ENCODE peak calls at places on chromosomes 16 and 17, in five cellular contexts. O is lower lobe of right lung, M is astrocyte, R is neural progenitor cell, P is HCT116. Y is an unnamed sample.
A peak's percentile ranks its signal among the peaks of the same experiment; 100 is the strongest.

GRCh38 chr17:81549031-81549557 is 3.1 kb downstream of the FAAP100 start:
- DNase-seq in O (no peak), M (no peak), R (no peak), P (no peak), Y (no peak)

GRCh38 chr17:21200590-21201301 is 13.2 kb downstream of the TMEM11 start:
- DNase-seq in O (no peak), M (no peak), R (no peak), P (no peak), Y (no peak)

GRCh38 chr16:88924834-88925539 is 52.0 kb downstream of the CBFA2T3 start:
- DNase-seq in O (no peak), M (peak; percentile 62), R (peak; percentile 61), P (peak; percentile 72), Y (no peak)

GRCh38 chr16:529012-529575 is 1.6 kb downstream of the CAPN15 start:
- DNase-seq in O (no peak), M (no peak), R (no peak), P (no peak), Y (peak; percentile 65)

GRCh38 chr17:512926-513325 is 160.3 kb upstream of the RPH3AL start:
- DNase-seq in O (no peak), M (no peak), R (no peak), P (no peak), Y (no peak)

GRCh38 chr17:7548585-7549400 is at the start of gene TNFSF12:
- DNase-seq in O (peak; percentile 84), M (no peak), R (peak; percentile 61), P (no peak), Y (peak; percentile 75)

GRCh38 chr16:82991435-82991834 is 364.7 kb downstream of the CDH13 start:
- DNase-seq in O (no peak), M (no peak), R (no peak), P (no peak), Y (peak; percentile 65)

GRCh38 chr17:27938864-27939263 is 45.7 kb upstream of the LYRM9 start:
- DNase-seq in O (no peak), M (no peak), R (no peak), P (no peak), Y (no peak)

GRCh38 chr17:61168506-61168905 is 231.1 kb upstream of the TBX2 start:
- DNase-seq in O (no peak), M (peak; percentile 54), R (no peak), P (no peak), Y (no peak)

GRCh38 chr16:69112285-69113129 is 7.1 kb downstream of the HAS3 start:
- DNase-seq in O (peak; percentile 75), M (no peak), R (peak; percentile 84), P (no peak), Y (no peak)

GRCh38 chr17:78650093-78650715 is 73.0 kb upstream of the DNAH17 start:
- DNase-seq in O (no peak), M (no peak), R (no peak), P (no peak), Y (no peak)

GRCh38 chr17:1399366-1399678 is 700 bp downstream of the YWHAE start:
- DNase-seq in O (peak; percentile 70), M (no peak), R (no peak), P (no peak), Y (no peak)

GRCh38 chr16:53925011-53925410 is 221.1 kb downstream of the FTO start:
- DNase-seq in O (no peak), M (no peak), R (no peak), P (no peak), Y (no peak)

GRCh38 chr17:28395968-28396367 is 10.0 kb downstream of the SLC46A1 start:
- DNase-seq in O (no peak), M (no peak), R (no peak), P (no peak), Y (no peak)

GRCh38 chr17:59783221-59784016 is 76.0 kb downstream of the VMP1 start:
- DNase-seq in O (no peak), M (peak; percentile 83), R (no peak), P (peak; percentile 80), Y (no peak)

GRCh38 chr17:65312718-65313382 is 175.7 kb downstream of the RGS9 start:
- DNase-seq in O (no peak), M (no peak), R (no peak), P (no peak), Y (no peak)

GRCh38 chr16:2288701-2289100 is 20.8 kb upstream of the RNPS1 start:
- DNase-seq in O (no peak), M (no peak), R (no peak), P (no peak), Y (no peak)

GRCh38 chr17:31469959-31470358 is 78.5 kb downstream of the RAB11FIP4 start:
- DNase-seq in O (no peak), M (no peak), R (peak; percentile 35), P (no peak), Y (no peak)

GRCh38 chr17:44589316-44590071 is 32.2 kb downstream of the FZD2 start:
- DNase-seq in O (no peak), M (peak; percentile 66), R (no peak), P (no peak), Y (no peak)

GRCh38 chr16:4803479-4804243 is 1.2 kb upstream of the ROGDI start:
- DNase-seq in O (no peak), M (no peak), R (no peak), P (no peak), Y (no peak)

GRCh38 chr17:67784364-67785121 is 40.8 kb upstream of the BPTF start:
- DNase-seq in O (no peak), M (no peak), R (no peak), P (no peak), Y (no peak)

GRCh38 chr17:78379134-78379497 is 667 bp downstream of the PGS1 start:
- DNase-seq in O (no peak), M (peak; percentile 80), R (no peak), P (no peak), Y (no peak)

GRCh38 chr16:52090080-52090479 is 456.9 kb downstream of the TOX3 start:
- DNase-seq in O (no peak), M (peak; percentile 42), R (no peak), P (no peak), Y (no peak)

GRCh38 chr17:55154101-55154500 is 110.7 kb upstream of the HLF start:
- DNase-seq in O (no peak), M (no peak), R (no peak), P (no peak), Y (no peak)

GRCh38 chr17:45294506-45294905 is 22.3 kb downstream of the MAP3K14 start:
- DNase-seq in O (no peak), M (peak; percentile 93), R (no peak), P (no peak), Y (no peak)

GRCh38 chr17:10649031-10649430 is 8.1 kb downstream of the MYH3 start:
- DNase-seq in O (no peak), M (peak; percentile 49), R (no peak), P (no peak), Y (no peak)

GRCh38 chr17:40130352-40131042 is 8.7 kb downstream of the MSL1 start:
- DNase-seq in O (peak; percentile 59), M (no peak), R (no peak), P (no peak), Y (peak; percentile 25)

GRCh38 chr16:10637337-10638037 is 57.1 kb upstream of the EMP2 start:
- DNase-seq in O (no peak), M (no peak), R (no peak), P (no peak), Y (no peak)

GRCh38 chr17:79984877-79985276 is 50.8 kb downstream of the TBC1D16 start:
- DNase-seq in O (peak; percentile 8), M (no peak), R (no peak), P (no peak), Y (peak; percentile 33)

GRCh38 chr16:54934536-54935410 is 4.1 kb downstream of the IRX5 start:
- DNase-seq in O (peak; percentile 63), M (peak; percentile 46), R (peak; percentile 86), P (no peak), Y (no peak)
- TF ChIP-seq CTCF in O (no peak), M (no peak), R (peak; percentile 71), P (no peak), Y (no peak)

GRCh38 chr16:84840687-84841627 is 21.2 kb downstream of the CRISPLD2 start:
- DNase-seq in O (peak; percentile 33), M (no peak), R (no peak), P (no peak), Y (no peak)

GRCh38 chr16:84839054-84839453 is 19.3 kb downstream of the CRISPLD2 start:
- DNase-seq in O (peak; percentile 34), M (peak; percentile 78), R (no peak), P (peak; percentile 43), Y (no peak)

GRCh38 chr16:84841787-84842300 is 22.1 kb downstream of the CRISPLD2 start:
- DNase-seq in O (peak; percentile 83), M (no peak), R (peak; percentile 41), P (peak; percentile 71), Y (peak; percentile 88)

GRCh38 chr16:84838383-84838948 is 18.7 kb downstream of the CRISPLD2 start:
- DNase-seq in O (peak; percentile 35), M (peak; percentile 24), R (no peak), P (no peak), Y (no peak)

DNA sequence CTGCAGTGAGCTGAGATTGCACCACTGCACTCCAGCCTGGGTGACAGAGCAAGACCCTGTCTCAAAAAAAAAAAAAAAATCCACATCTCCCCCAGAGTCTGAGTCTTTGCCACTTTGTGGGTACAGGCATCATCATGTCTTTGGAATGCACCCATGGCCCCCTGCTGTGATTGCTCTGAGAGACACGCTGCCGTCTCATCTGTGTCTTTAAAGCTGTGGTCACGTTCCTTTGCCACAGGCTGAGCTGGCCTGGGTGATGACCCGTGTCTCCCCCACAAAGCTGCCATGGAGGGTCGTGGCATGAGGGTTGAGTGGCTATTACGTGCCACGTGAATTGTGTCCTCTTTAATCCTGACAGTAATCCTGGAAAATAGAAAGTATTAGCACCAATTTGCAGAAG is 20.2 kb downstream of the CRISPLD2 start:
- DNase-seq in O (no peak), M (peak; percentile 76), R (peak; percentile 51), P (peak; percentile 37), Y (no peak)
- H3K4me3 ChIP-seq in O (no peak overlapping the region), M (no peak overlapping the region), R (no peak overlapping the region), P (no peak overlapping the region), Y (no peak overlapping the region)

GRCh38 chr17:57326348-57326747 is 70.0 kb downstream of the MSI2 start:
- DNase-seq in O (no peak), M (no peak), R (no peak), P (no peak), Y (no peak)

GRCh38 chr17:57329380-57330214 is 73.3 kb downstream of the MSI2 start:
- DNase-seq in O (no peak), M (no peak), R (no peak), P (no peak), Y (no peak)

GRCh38 chr17:57326764-57327163 is 70.4 kb downstream of the MSI2 start:
- DNase-seq in O (no peak), M (no peak), R (no peak), P (no peak), Y (no peak)

GRCh38 chr17:57328109-57328882 is 72.0 kb downstream of the MSI2 start:
- DNase-seq in O (no peak), M (no peak), R (no peak), P (no peak), Y (no peak)

GRCh38 chr17:57327176-57327970 is 71.0 kb downstream of the MSI2 start:
- DNase-seq in O (no peak), M (no peak), R (no peak), P (no peak), Y (no peak)
- H3K36me3 ChIP-seq in O (no peaks in the 10 kb centered on the region), M (no peaks in the 10 kb centered on the region), R (no peaks in the 10 kb centered on the region), P (no peaks in the 10 kb centered on the region), Y (no peaks in the 10 kb centered on the region)

DNA sequence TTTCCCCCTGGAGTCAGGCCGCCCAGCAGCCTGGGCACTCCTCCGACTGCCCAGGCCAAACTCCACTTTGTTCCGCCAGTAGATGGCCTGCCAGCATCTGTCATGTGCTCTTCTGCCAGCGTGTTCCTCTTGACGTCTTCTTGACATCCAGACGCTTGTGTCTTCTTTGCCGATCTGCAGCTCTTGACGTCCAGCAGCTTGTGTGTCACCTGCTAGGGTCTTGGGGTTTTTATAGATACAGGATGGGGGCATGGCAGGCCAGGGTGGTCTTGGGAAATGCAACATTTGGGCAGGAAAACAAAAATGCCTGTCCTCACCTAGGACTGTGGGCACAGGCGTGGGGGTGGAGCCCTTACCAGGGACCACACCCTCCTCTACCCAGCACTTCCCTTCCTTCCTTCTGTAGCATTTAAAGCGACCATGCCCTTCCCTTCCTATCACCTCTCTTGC is 88.7 kb downstream of the BMERB1 start:
- DNase-seq in O (peak; percentile 59), M (no peak), R (peak; percentile 25), P (peak; percentile 45), Y (peak; percentile 55)
- TF ChIP-seq CTCF in O (no peak), M (no peak), R (peak; percentile 24), P (peak; percentile 51), Y (no peak)